ENCODE peak calls at places on chromosomes 3 and 15, in seven cellular contexts. R is mucosa of gallbladder; A is stimulated activated CD8-positive, alpha-beta memory T cell treated with anti-CD3 and anti-CD28 coated beads, Interleukin-7, amount 100 ng/mL, for 1 hour; H is non-pigmented ciliary epithelial cell; I is T-helper 2 cell; M is left lung; Y is ACHN. T is an unnamed sample.

GRCh38 chr3:187678869-187679268 is 8.7 kb upstream of the SST start:
- DNase-seq in H (peak), R (peak), Y (peak), I (no peak), A (no peak), M (no peak), T (peak)

GRCh38 chr3:122493296-122493695 is 21.4 kb downstream of the KPNA1 start:
- DNase-seq in I (no peak), R (no peak), Y (no peak), A (no peak), H (no peak), M (no peak), T (no peak)

GRCh38 chr3:4741106-4741403 is 238.2 kb upstream of the BHLHE40 start:
- DNase-seq in I (no peak), Y (no peak), M (no peak), R (no peak), A (no peak), H (no peak), T (no peak)

GRCh38 chr15:44038801-44039200 is 156.3 kb downstream of the FRMD5 start:
- DNase-seq in I (no peak), M (no peak), A (no peak), R (no peak), Y (no peak), H (peak), T (no peak)

GRCh38 chr3:127639173-127640030 is 10.4 kb downstream of the PODXL2 start:
- DNase-seq in A (no peak), I (no peak), R (no peak), Y (no peak), H (no peak), M (peak), T (no peak)

GRCh38 chr15:97961067-97961954 is 808 bp downstream of the ARRDC4 start:
- DNase-seq in H (no peak), R (peak), Y (no peak), I (no peak), A (no peak), M (peak), T (no peak)

GRCh38 chr3:29065211-29065785 is 215.6 kb upstream of the RBMS3 start:
- DNase-seq in R (peak), Y (peak), A (no peak), M (peak), I (no peak), H (peak), T (peak)

GRCh38 chr15:64856429-64857145 is 14.9 kb downstream of the PLEKHO2 start:
- DNase-seq in I (no peak), Y (no peak), H (no peak), R (no peak), M (no peak), A (no peak), T (no peak)

GRCh38 chr3:152147748-152148147 is 121.0 kb upstream of the MBNL1 start:
- DNase-seq in M (no peak), A (no peak), R (no peak), Y (no peak), I (no peak), H (no peak), T (no peak)

T was measured in NCI-H524.